ENCODE peak calls at places on chromosomes 5 and 9, in seven cellular contexts. One of them, this sample, is unnamed.

GRCh38 chr9:112434487-112434886 is 52.1 kb upstream of the KIAA1958 start:
- DNase-seq in CD8-positive, alpha-beta T cell: no peak
- DNase-seq in AG04449: no peak
- DNase-seq in astrocyte: no peak
- DNase-seq in AG09309: no peak
- DNase-seq in mucosa of descending colon: no peak
- DNase-seq in progenitor cell of endocrine pancreas: no peak
- DNase-seq in this sample: no peak

GRCh38 chr5:96492654-96493053 is 59.6 kb upstream of the PCSK1 start:
- DNase-seq in CD8-positive, alpha-beta T cell: no peak
- DNase-seq in mucosa of descending colon: no peak
- DNase-seq in progenitor cell of endocrine pancreas: no peak
- DNase-seq in AG04449: no peak
- DNase-seq in astrocyte: no peak
- DNase-seq in AG09309: peak
- DNase-seq in this sample: no peak

GRCh38 chr9:81729141-81729540 is 39.8 kb upstream of the TLE1 start:
- DNase-seq in progenitor cell of endocrine pancreas: no peak
- DNase-seq in mucosa of descending colon: no peak
- DNase-seq in AG04449: no peak
- DNase-seq in AG09309: no peak
- DNase-seq in CD8-positive, alpha-beta T cell: no peak
- DNase-seq in astrocyte: no peak
- DNase-seq in this sample: no peak

GRCh38 chr9:82563841-82564240 is 499.1 kb downstream of the RASEF start:
- DNase-seq in CD8-positive, alpha-beta T cell: no peak
- DNase-seq in AG04449: no peak
- DNase-seq in AG09309: no peak
- DNase-seq in progenitor cell of endocrine pancreas: no peak
- DNase-seq in astrocyte: no peak
- DNase-seq in mucosa of descending colon: no peak
- DNase-seq in this sample: no peak

GRCh38 chr9:130129425-130130061 is 42.7 kb upstream of the NCS1 start:
- DNase-seq in AG04449: no peak
- DNase-seq in progenitor cell of endocrine pancreas: no peak
- DNase-seq in mucosa of descending colon: peak
- DNase-seq in astrocyte: peak
- DNase-seq in AG09309: no peak
- DNase-seq in CD8-positive, alpha-beta T cell: peak
- DNase-seq in this sample: no peak

GRCh38 chr5:158976035-158976434 is 123.7 kb downstream of the EBF1 start:
- DNase-seq in progenitor cell of endocrine pancreas: no peak
- DNase-seq in astrocyte: peak
- DNase-seq in AG09309: no peak
- DNase-seq in mucosa of descending colon: no peak
- DNase-seq in AG04449: peak
- DNase-seq in CD8-positive, alpha-beta T cell: no peak
- DNase-seq in this sample: peak

GRCh38 chr5:1658665-1659064 is 134.9 kb upstream of the LPCAT1 start:
- DNase-seq in CD8-positive, alpha-beta T cell: no peak
- DNase-seq in mucosa of descending colon: no peak
- DNase-seq in progenitor cell of endocrine pancreas: no peak
- DNase-seq in AG09309: no peak
- DNase-seq in astrocyte: no peak
- DNase-seq in AG04449: no peak
- DNase-seq in this sample: no peak

GRCh38 chr9:115976726-115977125 is 176.9 kb upstream of the PAPPA start:
- DNase-seq in AG09309: no peak
- DNase-seq in progenitor cell of endocrine pancreas: no peak
- DNase-seq in CD8-positive, alpha-beta T cell: no peak
- DNase-seq in AG04449: no peak
- DNase-seq in mucosa of descending colon: no peak
- DNase-seq in astrocyte: no peak
- DNase-seq in this sample: no peak

GRCh38 chr5:130099001-130099400 is 194.7 kb downstream of the CHSY3 start:
- DNase-seq in mucosa of descending colon: no peak
- DNase-seq in AG09309: no peak
- DNase-seq in astrocyte: no peak
- DNase-seq in progenitor cell of endocrine pancreas: no peak
- DNase-seq in CD8-positive, alpha-beta T cell: no peak
- DNase-seq in AG04449: no peak
- DNase-seq in this sample: no peak

GRCh38 chr9:136722093-136722968 is 10.0 kb downstream of the DIPK1B start:
- DNase-seq in mucosa of descending colon: no peak
- DNase-seq in CD8-positive, alpha-beta T cell: no peak
- DNase-seq in astrocyte: no peak
- DNase-seq in progenitor cell of endocrine pancreas: no peak
- DNase-seq in AG04449: no peak
- DNase-seq in AG09309: no peak
- DNase-seq in this sample: no peak

GRCh38 chr9:16010221-16010620 is 457.4 kb downstream of the CCDC171 start:
- DNase-seq in progenitor cell of endocrine pancreas: no peak
- DNase-seq in astrocyte: peak
- DNase-seq in AG04449: no peak
- DNase-seq in AG09309: no peak
- DNase-seq in CD8-positive, alpha-beta T cell: no peak
- DNase-seq in mucosa of descending colon: no peak
- DNase-seq in this sample: no peak

GRCh38 chr5:149419532-149420485 is 40.7 kb upstream of the IL17B start:
- DNase-seq in progenitor cell of endocrine pancreas: no peak
- DNase-seq in AG04449: no peak
- DNase-seq in CD8-positive, alpha-beta T cell: no peak
- DNase-seq in AG09309: no peak
- DNase-seq in mucosa of descending colon: no peak
- DNase-seq in astrocyte: no peak
- DNase-seq in this sample: no peak

GRCh38 chr5:145946112-145946861 is 9.9 kb downstream of the SH3RF2 start:
- DNase-seq in mucosa of descending colon: no peak
- DNase-seq in AG09309: peak
- DNase-seq in AG04449: peak
- DNase-seq in progenitor cell of endocrine pancreas: no peak
- DNase-seq in CD8-positive, alpha-beta T cell: no peak
- DNase-seq in astrocyte: peak
- DNase-seq in this sample: no peak

GRCh38 chr5:151685749-151686672 is 704 bp downstream of the SPARC start:
- DNase-seq in AG04449: no peak
- DNase-seq in CD8-positive, alpha-beta T cell: no peak
- DNase-seq in astrocyte: no peak
- DNase-seq in progenitor cell of endocrine pancreas: no peak
- DNase-seq in mucosa of descending colon: no peak
- DNase-seq in AG09309: no peak
- DNase-seq in this sample: no peak

GRCh38 chr9:122941560-122942234 is 877 bp downstream of the RABGAP1 start:
- DNase-seq in astrocyte: peak
- DNase-seq in AG09309: no peak
- DNase-seq in mucosa of descending colon: no peak
- DNase-seq in progenitor cell of endocrine pancreas: no peak
- DNase-seq in CD8-positive, alpha-beta T cell: no peak
- DNase-seq in AG04449: no peak
- DNase-seq in this sample: no peak

GRCh38 chr9:127991017-127991756 is 10.4 kb upstream of the EEIG1 start:
- DNase-seq in progenitor cell of endocrine pancreas: no peak
- DNase-seq in AG09309: no peak
- DNase-seq in CD8-positive, alpha-beta T cell: no peak
- DNase-seq in AG04449: no peak
- DNase-seq in mucosa of descending colon: peak
- DNase-seq in astrocyte: no peak
- DNase-seq in this sample: no peak

GRCh38 chr9:69389437-69389995 is 64.5 kb downstream of the ENTREP1 start:
- DNase-seq in CD8-positive, alpha-beta T cell: no peak
- DNase-seq in progenitor cell of endocrine pancreas: no peak
- DNase-seq in astrocyte: no peak
- DNase-seq in AG04449: no peak
- DNase-seq in AG09309: no peak
- DNase-seq in mucosa of descending colon: no peak
- DNase-seq in this sample: no peak

GRCh38 chr5:146072595-146072994 is 32.8 kb downstream of the PLAC8L1 start:
- DNase-seq in astrocyte: no peak
- DNase-seq in AG09309: no peak
- DNase-seq in AG04449: no peak
- DNase-seq in CD8-positive, alpha-beta T cell: no peak
- DNase-seq in progenitor cell of endocrine pancreas: no peak
- DNase-seq in mucosa of descending colon: no peak
- DNase-seq in this sample: no peak

GRCh38 chr5:19891658-19892057 is 96.3 kb downstream of the CDH18 start:
- DNase-seq in progenitor cell of endocrine pancreas: no peak
- DNase-seq in AG09309: peak
- DNase-seq in CD8-positive, alpha-beta T cell: no peak
- DNase-seq in astrocyte: peak
- DNase-seq in mucosa of descending colon: no peak
- DNase-seq in AG04449: peak
- DNase-seq in this sample: no peak

GRCh38 chr9:111759762-111760639 is 34.7 kb downstream of the SHOC1 start:
- DNase-seq in astrocyte: peak
- DNase-seq in AG09309: peak
- DNase-seq in progenitor cell of endocrine pancreas: peak
- DNase-seq in CD8-positive, alpha-beta T cell: peak
- DNase-seq in mucosa of descending colon: no peak
- DNase-seq in AG04449: peak
- DNase-seq in this sample: peak

GRCh38 chr5:38466444-38467189 is 89.8 kb downstream of the LIFR start:
- DNase-seq in AG04449: no peak
- DNase-seq in mucosa of descending colon: peak
- DNase-seq in progenitor cell of endocrine pancreas: no peak
- DNase-seq in astrocyte: no peak
- DNase-seq in AG09309: no peak
- DNase-seq in CD8-positive, alpha-beta T cell: no peak
- DNase-seq in this sample: no peak

GRCh38 chr9:127858041-127858512 is 3.6 kb upstream of the ENG start:
- DNase-seq in CD8-positive, alpha-beta T cell: no peak
- DNase-seq in AG09309: no peak
- DNase-seq in progenitor cell of endocrine pancreas: no peak
- DNase-seq in mucosa of descending colon: no peak
- DNase-seq in AG04449: no peak
- DNase-seq in astrocyte: no peak
- DNase-seq in this sample: no peak

DNA sequence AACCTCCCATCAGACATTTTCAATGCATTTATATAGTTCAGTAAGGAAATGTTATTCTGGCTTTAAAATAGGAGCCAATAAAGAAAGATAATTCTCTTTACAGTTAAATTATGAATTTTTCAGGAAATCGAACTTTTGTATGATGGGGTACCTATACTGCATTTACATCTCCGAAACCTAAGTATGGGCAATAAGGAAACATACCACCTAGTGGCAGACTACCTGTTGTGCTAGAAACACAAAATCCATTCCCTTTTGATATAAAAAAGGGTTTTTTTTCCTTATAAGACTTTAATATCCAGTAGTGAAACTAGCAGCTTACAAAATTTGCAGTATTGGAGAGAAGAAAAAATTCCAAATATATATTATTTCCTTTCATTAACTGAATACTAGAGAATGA is 21.3 kb upstream of the VLDLR start:
- DNase-seq in progenitor cell of endocrine pancreas: no peak
- DNase-seq in astrocyte: no peak
- DNase-seq in mucosa of descending colon: no peak
- DNase-seq in CD8-positive, alpha-beta T cell: no peak
- DNase-seq in AG09309: no peak
- DNase-seq in AG04449: no peak
- DNase-seq in this sample: no peak
- TF ChIP-seq CTCF in progenitor cell of endocrine pancreas: no peak
- TF ChIP-seq CTCF in astrocyte: no peak
- TF ChIP-seq CTCF in mucosa of descending colon: no peak
- TF ChIP-seq CTCF in CD8-positive, alpha-beta T cell: no peak
- TF ChIP-seq CTCF in AG09309: no peak
- TF ChIP-seq CTCF in AG04449: no peak
- TF ChIP-seq CTCF in this sample: no peak

GRCh38 chr5:172929371-172929838 is 29.8 kb upstream of the RPL26L1 start:
- DNase-seq in mucosa of descending colon: no peak
- DNase-seq in AG09309: peak
- DNase-seq in AG04449: peak
- DNase-seq in CD8-positive, alpha-beta T cell: no peak
- DNase-seq in progenitor cell of endocrine pancreas: no peak
- DNase-seq in astrocyte: peak
- DNase-seq in this sample: no peak
- TF ChIP-seq CTCF in mucosa of descending colon: no peak
- TF ChIP-seq CTCF in AG09309: peak
- TF ChIP-seq CTCF in AG04449: no peak
- TF ChIP-seq CTCF in CD8-positive, alpha-beta T cell: no peak
- TF ChIP-seq CTCF in progenitor cell of endocrine pancreas: no peak
- TF ChIP-seq CTCF in astrocyte: peak
- TF ChIP-seq CTCF in this sample: no peak

DNA sequence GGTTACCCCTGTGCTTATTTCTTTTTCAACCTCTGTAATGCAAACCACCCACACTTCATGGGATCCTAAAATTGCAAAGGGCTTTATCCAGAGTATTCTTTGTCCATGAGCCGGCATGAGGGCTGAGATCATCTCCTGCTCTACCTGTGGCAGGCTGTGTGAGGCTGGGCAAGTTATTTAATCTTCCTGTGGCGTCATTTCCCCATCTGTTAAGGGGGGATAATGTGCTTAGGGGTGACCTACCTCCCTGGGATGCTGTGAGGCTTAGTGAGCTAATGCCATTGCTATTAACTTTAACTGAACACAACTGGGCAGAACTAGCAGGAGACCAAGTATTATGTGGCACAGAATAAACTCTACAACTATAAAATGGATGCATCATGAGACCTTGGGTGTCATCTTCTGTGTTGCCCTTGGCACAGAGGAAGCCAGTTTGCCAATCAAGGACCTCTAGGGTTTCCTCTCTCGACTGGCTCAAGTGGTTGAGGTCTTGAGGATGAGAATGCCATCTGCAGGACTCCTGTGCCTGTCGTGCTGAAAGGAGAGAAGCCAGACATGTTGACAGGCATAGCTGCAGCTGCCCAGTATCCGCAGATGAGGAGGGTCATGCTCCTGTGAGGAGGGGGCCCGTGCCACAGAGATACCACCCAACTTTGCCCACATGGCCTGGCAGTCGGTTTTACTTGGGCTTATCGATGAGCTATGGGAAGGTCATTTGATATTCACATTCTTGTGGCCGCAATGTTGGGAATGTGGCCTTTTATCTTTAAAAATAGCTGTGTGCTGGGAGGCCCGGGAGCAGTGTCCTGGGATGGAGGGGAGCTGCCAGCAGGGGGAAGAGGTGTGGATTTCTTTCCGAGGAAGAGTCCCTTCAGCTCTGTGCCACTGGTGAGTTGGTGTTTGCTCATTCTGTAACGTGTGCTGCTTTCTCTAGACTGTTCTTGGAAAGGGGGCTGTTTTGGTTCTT is 17.2 kb downstream of the FRMPD1 start:
- DNase-seq in AG09309: no peak
- DNase-seq in progenitor cell of endocrine pancreas: no peak
- DNase-seq in astrocyte: no peak
- DNase-seq in mucosa of descending colon: no peak
- DNase-seq in AG04449: no peak
- DNase-seq in CD8-positive, alpha-beta T cell: no peak
- DNase-seq in this sample: no peak
- TF ChIP-seq CTCF in AG09309: peak
- TF ChIP-seq CTCF in progenitor cell of endocrine pancreas: peak
- TF ChIP-seq CTCF in astrocyte: peak
- TF ChIP-seq CTCF in mucosa of descending colon: no peak
- TF ChIP-seq CTCF in AG04449: no peak
- TF ChIP-seq CTCF in CD8-positive, alpha-beta T cell: no peak
- TF ChIP-seq CTCF in this sample: no peak

DNA sequence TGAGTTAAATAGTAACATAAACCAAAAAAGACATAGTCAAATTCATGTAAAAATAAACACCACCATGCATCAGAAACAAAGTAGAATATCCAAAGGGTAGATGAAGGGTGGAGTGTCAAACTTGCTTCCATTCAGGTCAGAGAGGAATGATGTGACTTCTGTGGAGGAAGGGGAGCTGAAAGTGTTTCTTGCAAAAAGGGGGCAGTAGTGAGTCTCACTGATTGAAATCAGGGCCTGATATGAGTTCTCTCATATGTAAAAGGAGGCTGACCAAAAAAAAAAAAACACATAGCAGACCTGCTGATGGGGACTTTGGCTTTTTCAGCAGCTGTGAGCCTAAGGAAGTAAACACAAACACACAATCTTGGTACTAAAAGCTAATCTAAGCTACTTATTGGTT is 38.8 kb upstream of the RGMB start:
- DNase-seq in progenitor cell of endocrine pancreas: no peak
- DNase-seq in AG04449: no peak
- DNase-seq in astrocyte: no peak
- DNase-seq in CD8-positive, alpha-beta T cell: no peak
- DNase-seq in AG09309: no peak
- DNase-seq in mucosa of descending colon: no peak
- DNase-seq in this sample: no peak
- TF ChIP-seq CTCF in progenitor cell of endocrine pancreas: no peak
- TF ChIP-seq CTCF in AG04449: no peak
- TF ChIP-seq CTCF in astrocyte: no peak
- TF ChIP-seq CTCF in CD8-positive, alpha-beta T cell: no peak
- TF ChIP-seq CTCF in AG09309: no peak
- TF ChIP-seq CTCF in mucosa of descending colon: no peak
- TF ChIP-seq CTCF in this sample: no peak